ENCODE peak calls at places on chromosomes 13 and 19, in seven cellular contexts. P is neural progenitor cell, L is Karpas-422, J is astrocyte, Q is HCT116, G is fibroblast of lung, I is K562. R is an unnamed sample. For H3K4me1, the result is how much of the 10 kb centered on the place peaks cover.

GRCh38 chr19:5691205-5691929 is 1.3 kb downstream of the RPL36 start:
- DNase-seq in P (peak), L (peak), J (peak), Q (no peak), G (peak), I (peak), R (peak)

GRCh38 chr13:112966776-112967175 is 2.2 kb upstream of the MCF2L start:
- DNase-seq in P (no peak), L (no peak), J (no peak), Q (no peak), G (no peak), I (no peak), R (no peak)

GRCh38 chr13:75153834-75154233 is 328.1 kb downstream of the TBC1D4 start:
- DNase-seq in P (no peak), L (no peak), J (peak), Q (no peak), G (peak), I (no peak), R (no peak)

GRCh38 chr19:23957660-23958281 is 43.1 kb downstream of the ZNF726 start:
- DNase-seq in P (no peak), L (no peak), J (peak), Q (peak), G (peak), I (no peak), R (no peak)

GRCh38 chr19:12666305-12667048 is at the start of the genes MAN2B1 and WDR83:
- DNase-seq in P (peak), L (peak), J (peak), Q (no peak), G (peak), I (peak), R (peak)

GRCh38 chr19:29539131-29539530 is 13.3 kb downstream of the VSTM2B start:
- DNase-seq in P (no peak), L (no peak), J (no peak), Q (no peak), G (no peak), I (no peak), R (no peak)

GRCh38 chr19:49127674-49128544 is 8.6 kb downstream of the PPFIA3 start:
- DNase-seq in P (peak), L (peak), J (peak), Q (peak), G (peak), I (peak), R (peak)

GRCh38 chr19:1089126-1089771 is 5.9 kb downstream of the POLR2E start:
- DNase-seq in P (no peak), L (no peak), J (no peak), Q (no peak), G (no peak), I (no peak), R (no peak)

GRCh38 chr13:105918842-105919741 is 616.4 kb downstream of the EFNB2 start:
- DNase-seq in P (no peak), L (no peak), J (peak), Q (peak), G (peak), I (peak), R (no peak)

GRCh38 chr13:113544896-113545295 is 39.7 kb upstream of the TFDP1 start:
- DNase-seq in P (no peak), L (no peak), J (no peak), Q (no peak), G (no peak), I (no peak), R (no peak)

GRCh38 chr13:51291341-51291740 is 48.1 kb upstream of the SERPINE3 start:
- DNase-seq in P (no peak), L (no peak), J (peak), Q (no peak), G (peak), I (no peak), R (no peak)

GRCh38 chr13:113106053-113106452 is 462 bp downstream of the F7 start:
- DNase-seq in P (no peak), L (no peak), J (no peak), Q (no peak), G (no peak), I (no peak), R (no peak)

GRCh38 chr13:81929988-81930387 is 1589.1 kb upstream of the SPRY2 start:
- DNase-seq in P (peak), L (peak), J (no peak), Q (no peak), G (peak), I (no peak), R (no peak)

GRCh38 chr13:54676526-54677113 is 1648.0 kb downstream of the OLFM4 start:
- DNase-seq in P (no peak), L (no peak), J (no peak), Q (no peak), G (no peak), I (no peak), R (no peak)

GRCh38 chr13:23696610-23697009 is 126.4 kb downstream of the TNFRSF19 start:
- DNase-seq in P (peak), L (no peak), J (no peak), Q (no peak), G (no peak), I (no peak), R (no peak)

GRCh38 chr19:718251-719024 is 9.7 kb downstream of the PALM start:
- DNase-seq in P (no peak), L (no peak), J (no peak), Q (no peak), G (no peak), I (no peak), R (no peak)

GRCh38 chr13:107203146-107203847 is 635.4 kb upstream of the ARGLU1 start:
- DNase-seq in P (peak), L (peak), J (no peak), Q (no peak), G (peak), I (peak), R (peak)

GRCh38 chr13:44669534-44669933 is 93.4 kb upstream of the TSC22D1 start:
- DNase-seq in P (no peak), L (no peak), J (no peak), Q (no peak), G (no peak), I (no peak), R (no peak)

GRCh38 chr13:31485651-31486051 is 253.7 kb upstream of the RXFP2 start:
- DNase-seq in P (no peak), L (no peak), J (peak), Q (no peak), G (peak), I (no peak), R (no peak)

GRCh38 chr19:1619703-1620102 is 14.4 kb upstream of the UQCR11 start:
- DNase-seq in P (no peak), L (no peak), J (no peak), Q (no peak), G (no peak), I (no peak), R (no peak)

GRCh38 chr13:40026174-40026585 is 370.7 kb downstream of the COG6 start:
- DNase-seq in P (no peak), L (no peak), J (peak), Q (no peak), G (peak), I (no peak), R (no peak)

GRCh38 chr19:13015361-13016231 is 20.3 kb downstream of the NFIX start:
- DNase-seq in P (peak), L (no peak), J (peak), Q (no peak), G (peak), I (no peak), R (no peak)

GRCh38 chr19:12866416-12867119 is 14.7 kb downstream of the DNASE2 start:
- DNase-seq in P (peak), L (peak), J (no peak), Q (no peak), G (no peak), I (peak), R (no peak)

GRCh38 chr13:23985846-23986245 is 88.5 kb upstream of the C1QTNF9B start:
- DNase-seq in P (no peak), L (no peak), J (no peak), Q (no peak), G (no peak), I (no peak), R (no peak)

GRCh38 chr13:114269281-114269770 is 12.1 kb upstream of the UPF3A start:
- DNase-seq in P (no peak), L (no peak), J (no peak), Q (no peak), G (no peak), I (no peak), R (no peak)

GRCh38 chr19:58543826-58544590 is at the start of gene TRIM28:
- DNase-seq in P (peak), L (peak), J (peak), Q (peak), G (peak), I (peak), R (peak)

GRCh38 chr19:54521022-54521859 is 18.6 kb downstream of the LAIR2 start:
- DNase-seq in P (no peak), L (no peak), J (no peak), Q (no peak), G (no peak), I (no peak), R (no peak)

GRCh38 chr19:6617374-6617773 is 26.4 kb upstream of the CD70 start:
- DNase-seq in P (no peak), L (no peak), J (no peak), Q (no peak), G (no peak), I (no peak), R (no peak)

GRCh38 chr19:447064-447426 is 13.8 kb downstream of the SHC2 start:
- DNase-seq in P (no peak), L (no peak), J (no peak), Q (no peak), G (no peak), I (peak), R (no peak)

GRCh38 chr13:91739751-91740150 is 341.3 kb downstream of the GPC5 start:
- DNase-seq in P (no peak), L (no peak), J (no peak), Q (no peak), G (no peak), I (no peak), R (no peak)

GRCh38 chr13:27962128-27962841 is 6.8 kb downstream of the CDX2 start:
- DNase-seq in P (peak), L (no peak), J (no peak), Q (no peak), G (no peak), I (no peak), R (no peak)

GRCh38 chr19:15846923-15847322 is 31.5 kb upstream of the OR10H1 start:
- DNase-seq in P (no peak), L (no peak), J (no peak), Q (no peak), G (no peak), I (no peak), R (no peak)

DNA sequence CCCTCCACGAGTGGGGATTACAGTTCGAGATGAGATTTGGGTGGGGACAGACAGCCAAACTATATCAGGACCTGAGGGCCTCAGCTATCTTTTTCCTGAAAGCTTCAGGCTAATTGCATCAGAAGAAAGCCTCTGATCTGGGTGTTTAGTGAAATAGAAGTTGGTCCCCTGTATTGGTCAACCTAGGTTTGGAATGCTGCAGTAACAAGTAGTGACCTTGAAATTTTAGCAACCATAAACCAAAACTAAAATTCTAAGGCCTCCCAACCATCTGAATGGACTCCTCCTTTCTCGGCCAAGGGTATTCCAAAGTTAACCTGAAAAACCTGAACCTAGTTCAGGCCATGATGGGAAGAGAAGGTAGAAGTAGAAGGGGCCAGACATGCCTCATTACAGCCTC is 34.9 kb upstream of the OR10H1 start:
- DNase-seq in P (no peak), L (no peak), J (no peak), Q (no peak), G (no peak), I (no peak), R (no peak)
- H3K9ac ChIP-seq in P (no peak), L (no peak), J (no peak), Q (no peak), G (no peak), I (no peak), R (no peak)

GRCh38 chr19:44690131-44690440 is 8.9 kb upstream of the CEACAM16 start:
- DNase-seq in P (no peak), L (no peak), J (no peak), Q (no peak), G (no peak), I (no peak), R (no peak)

GRCh38 chr19:44689290-44690130 is 9.4 kb upstream of the CEACAM16 start:
- DNase-seq in P (peak), L (peak), J (peak), Q (peak), G (peak), I (peak), R (peak)

GRCh38 chr19:44686896-44687295 is 12.1 kb upstream of the CEACAM16 start:
- DNase-seq in P (no peak), L (no peak), J (no peak), Q (no peak), G (no peak), I (no peak), R (no peak)

GRCh38 chr19:44685877-44686276 is 13.1 kb upstream of the CEACAM16 start:
- DNase-seq in P (no peak), L (no peak), J (peak), Q (no peak), G (peak), I (no peak), R (no peak)

DNA sequence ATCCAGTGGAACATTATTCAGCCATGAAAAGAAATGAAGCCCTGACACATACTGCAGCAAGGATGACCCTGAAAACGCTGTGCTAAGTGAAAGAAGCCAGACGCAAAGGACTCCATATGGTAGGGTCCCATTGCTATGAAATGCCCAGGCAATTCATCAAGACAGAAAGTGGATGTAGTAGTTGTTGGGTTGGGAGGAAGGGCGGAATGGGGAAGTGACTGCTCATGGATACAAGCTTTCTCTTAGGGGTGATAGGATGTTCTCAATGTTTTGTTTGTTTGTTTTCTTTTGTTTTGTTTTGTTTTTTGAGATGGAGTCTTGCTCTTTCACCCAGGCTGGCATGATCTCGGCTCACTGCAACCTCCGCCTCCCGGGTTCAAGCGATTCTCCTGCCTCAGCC is 11.1 kb upstream of the CEACAM16 start:
- DNase-seq in P (no peak), L (no peak), J (no peak), Q (no peak), G (no peak), I (no peak), R (no peak)
- H3K4me1 ChIP-seq in P (under half), L (under half), J (under half), Q (half or more), G (under half), I (under half), R (under half)

DNA sequence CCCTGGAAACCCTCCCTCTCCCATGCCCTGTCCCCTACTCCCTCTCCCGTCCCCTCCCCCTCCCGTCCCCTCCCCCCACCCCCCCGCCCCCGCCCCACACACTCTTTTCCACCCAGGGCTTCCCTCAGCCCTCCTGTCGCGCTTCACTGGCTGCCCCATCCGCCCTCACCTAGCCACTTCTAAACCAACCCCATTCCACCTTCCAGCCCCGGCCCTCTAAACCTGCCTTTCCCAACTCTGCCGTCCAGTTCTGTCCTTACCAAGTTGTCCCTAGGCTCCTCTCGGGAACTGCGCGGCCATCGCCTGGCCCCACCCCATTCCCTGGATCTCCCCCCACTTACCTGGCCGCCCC is 972 bp downstream of the RGL3 start:
- DNase-seq in P (no peak), L (no peak), J (no peak), Q (no peak), G (no peak), I (no peak), R (no peak)
- H3K4me2 ChIP-seq in P (peak), L (peak), J (no peak), Q (peak), G (peak), I (no peak), R (no peak)

GRCh38 chr13:48500652-48501197 is 32.2 kb downstream of the RCBTB2 start:
- DNase-seq in P (no peak), L (peak), J (peak), Q (no peak), G (peak), I (no peak), R (no peak)

GRCh38 chr13:48504606-48505369 is 28.1 kb downstream of the RCBTB2 start:
- DNase-seq in P (no peak), L (peak), J (no peak), Q (no peak), G (no peak), I (peak), R (peak)

GRCh38 chr13:48501705-48502104 is 31.2 kb downstream of the RCBTB2 start:
- DNase-seq in P (no peak), L (peak), J (no peak), Q (no peak), G (peak), I (no peak), R (no peak)

GRCh38 chr13:48505597-48506091 is 27.2 kb downstream of the RCBTB2 start:
- DNase-seq in P (no peak), L (peak), J (no peak), Q (no peak), G (no peak), I (no peak), R (peak)

GRCh38 chr13:48502601-48503319 is 30.1 kb downstream of the RCBTB2 start:
- DNase-seq in P (no peak), L (no peak), J (no peak), Q (no peak), G (no peak), I (no peak), R (no peak)
- H3K9ac ChIP-seq in P (no peak), L (no peak), J (no peak), Q (no peak), G (no peak), I (no peak), R (no peak)

DNA sequence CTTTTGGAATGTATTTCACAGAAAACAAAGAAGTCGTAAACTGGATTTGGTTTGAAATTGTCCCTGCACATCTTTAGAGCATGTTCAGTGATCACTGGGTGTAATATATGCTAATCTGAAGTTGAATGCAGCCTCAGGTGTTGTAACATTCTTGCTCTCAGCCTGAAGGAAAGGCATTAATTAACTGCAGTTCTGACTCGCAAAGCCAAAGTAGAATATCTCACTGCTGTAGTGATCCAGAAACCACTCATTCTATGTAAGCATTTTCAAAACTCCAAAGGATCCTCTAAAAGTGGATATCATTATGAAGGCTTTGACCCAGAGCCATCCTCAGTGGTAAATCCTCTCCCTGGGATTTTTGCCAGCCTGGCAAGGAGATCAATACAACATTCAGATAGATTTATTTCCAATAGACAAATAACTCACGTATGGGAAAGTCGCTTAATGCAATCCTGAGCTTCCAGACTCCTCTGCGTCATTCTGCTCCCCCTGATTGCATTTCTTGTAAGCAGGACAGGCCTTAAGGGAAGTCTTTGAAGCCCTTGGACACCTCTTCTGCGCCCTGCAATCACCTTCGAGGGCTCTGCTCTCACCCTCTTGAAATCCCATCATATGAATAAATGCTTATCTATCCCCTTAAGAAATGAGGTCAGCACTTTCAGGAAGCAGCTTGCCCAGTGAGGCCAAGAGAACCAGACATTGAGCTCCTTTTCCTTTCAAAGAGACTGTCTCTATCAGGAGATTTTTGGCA is 301.7 kb upstream of the NBEA start:
- DNase-seq in P (peak), L (no peak), J (peak), Q (no peak), G (peak), I (no peak), R (no peak)
- H3K4me1 ChIP-seq in P (under half), L (under half), J (under half), Q (under half), G (under half), I (under half), R (under half)

DNA sequence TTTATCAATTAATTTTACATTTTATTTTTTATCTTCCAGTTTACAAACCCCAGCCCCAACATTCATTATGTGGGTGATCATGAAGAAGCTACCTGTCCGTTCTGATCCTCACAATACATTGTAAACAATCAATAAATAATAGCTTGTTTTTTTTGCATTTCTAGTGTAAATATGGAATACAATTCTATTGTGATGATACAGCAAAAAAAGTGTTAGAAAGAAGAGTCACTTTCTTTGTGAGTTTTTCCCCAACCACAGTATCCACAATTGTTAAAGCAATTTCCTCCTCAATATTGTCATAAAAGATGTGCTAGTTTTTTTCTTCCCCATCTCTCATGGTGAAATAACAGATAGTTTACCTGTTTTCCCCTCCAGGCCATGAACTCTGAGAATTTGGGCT is 30.3 kb upstream of the ZNF835 start:
- DNase-seq in P (no peak), L (no peak), J (no peak), Q (no peak), G (no peak), I (no peak), R (no peak)
- H3K4me2 ChIP-seq in P (no peak), L (no peak), J (no peak), Q (no peak), G (no peak), I (no peak), R (no peak)

DNA sequence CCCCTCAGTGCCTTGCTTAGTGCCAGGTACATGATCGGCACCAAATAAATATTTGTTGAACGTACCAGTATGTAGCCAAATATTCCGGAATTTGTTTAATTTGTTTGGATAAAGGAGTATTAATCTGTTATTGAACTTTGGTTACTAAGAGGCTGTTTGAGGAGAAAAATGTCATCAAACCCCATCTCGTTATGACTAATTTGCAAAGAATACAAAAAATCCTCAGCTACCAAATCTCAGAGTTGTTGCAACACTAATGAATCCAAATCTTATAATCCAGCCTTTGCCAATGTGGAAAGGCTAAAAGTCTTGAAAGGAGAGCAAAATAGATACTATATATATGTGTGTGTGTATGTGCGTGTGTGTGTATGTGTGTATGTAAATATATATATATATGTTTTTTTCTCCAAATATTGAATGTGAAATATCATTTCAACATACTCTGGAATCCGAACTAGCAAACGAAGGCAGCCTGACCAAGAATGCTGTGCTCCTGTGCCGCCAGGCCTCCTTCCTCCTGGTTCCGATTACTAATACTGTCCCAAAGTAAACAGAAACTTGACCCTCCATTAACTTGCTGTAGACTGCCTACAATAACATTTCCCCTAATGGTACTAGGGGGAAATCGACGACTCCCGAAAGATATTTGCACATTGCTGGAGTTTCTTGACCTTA is 79.6 kb downstream of the KLF5 start:
- DNase-seq in P (no peak), L (no peak), J (peak), Q (no peak), G (peak), I (no peak), R (no peak)
- H3K9ac ChIP-seq in P (no peak), L (no peak), J (no peak), Q (no peak), G (no peak), I (no peak), R (no peak)